ENCODE peak calls at places on chromosomes 4 and X, in eight cellular contexts. D, L, V, E, N, F, A and B are unnamed samples.

GRCh38 chr4:84058201-84058600 is 440.9 kb downstream of the NKX6-1 start:
- DNase-seq in F (no peak), D (peak; percentile 16), L (no peak), E (no peak), A (no peak), V (no peak), N (no peak), B (no peak)

GRCh38 chr4:56696056-56696455 is 15.0 kb upstream of the HOPX start:
- DNase-seq in N (no peak), E (no peak), V (no peak), F (no peak), L (no peak), A (no peak), D (no peak), B (no peak)

GRCh38 chrX:23742693-23743622 is at the start of gene ACOT9:
- DNase-seq in L (peak; percentile 94), E (peak; percentile 82), D (peak; percentile 88), A (peak; percentile 44), N (peak; percentile 94), V (peak; percentile 53), F (peak; percentile 88), B (peak; percentile 87)

GRCh38 chrX:105150557-105150956 is 69.9 kb downstream of the TEX13A start:
- DNase-seq in V (no peak), D (no peak), L (no peak), F (no peak), E (no peak), N (peak; percentile 59), A (no peak), B (no peak)

GRCh38 chr4:109235683-109236082 is 66.8 kb downstream of the COL25A1 start:
- DNase-seq in F (no peak), E (no peak), V (no peak), A (no peak), N (no peak), L (no peak), D (no peak), B (no peak)

GRCh38 chr4:84569009-84569408 is 13.9 kb upstream of the CDS1 start:
- DNase-seq in L (no peak), A (no peak), N (no peak), E (no peak), V (no peak), D (no peak), F (no peak), B (no peak)

GRCh38 chrX:3712080-3712869 is 1.2 kb downstream of the PRKX start:
- DNase-seq in L (peak; percentile 24), D (peak; percentile 13), E (no peak), F (no peak), V (no peak), A (no peak), N (peak; percentile 35), B (no peak)

GRCh38 chrX:81195712-81196111 is 6.0 kb downstream of the HMGN5 start:
- DNase-seq in V (no peak), E (peak; percentile 57), D (peak; percentile 75), N (peak; percentile 58), L (peak; percentile 63), A (no peak), F (peak; percentile 27), B (peak; percentile 33)

GRCh38 chr4:53717064-53717549 is 125.8 kb upstream of the LNX1 start:
- DNase-seq in L (no peak), E (no peak), D (no peak), F (no peak), N (no peak), A (no peak), V (no peak), B (no peak)

GRCh38 chrX:45056428-45057145 is 144.1 kb downstream of the DIPK2B start:
- DNase-seq in F (no peak), E (no peak), N (no peak), D (no peak), A (no peak), L (no peak), V (no peak), B (no peak)

GRCh38 chr4:3320361-3321023 is 27.7 kb downstream of the RGS12 start:
- DNase-seq in V (no peak), N (no peak), D (no peak), E (no peak), F (no peak), A (no peak), L (no peak), B (no peak)

GRCh38 chr4:126766266-126766665 is 866.5 kb upstream of the INTU start:
- DNase-seq in A (no peak), E (no peak), N (peak; percentile 83), D (no peak), F (no peak), L (no peak), V (no peak), B (no peak)

GRCh38 chrX:69130448-69130847 is 34.8 kb downstream of the PJA1 start:
- DNase-seq in E (no peak), N (no peak), V (no peak), L (no peak), F (no peak), D (no peak), A (peak; percentile 20), B (no peak)

GRCh38 chr4:38114435-38114834 is 154.2 kb downstream of the PTTG2 start:
- DNase-seq in D (peak; percentile 90), N (peak; percentile 12), L (no peak), E (no peak), A (no peak), V (no peak), F (no peak), B (no peak)

GRCh38 chr4:82201805-82202636 is 171.8 kb downstream of the HNRNPD start:
- DNase-seq in N (peak; percentile 59), F (peak; percentile 49), L (peak; percentile 72), V (no peak), D (peak; percentile 91), E (peak; percentile 71), A (peak; percentile 86), B (peak; percentile 36)

GRCh38 chrX:67159437-67159836 is 384.4 kb upstream of the AR start:
- DNase-seq in A (no peak), E (no peak), F (no peak), L (no peak), N (no peak), V (no peak), D (no peak), B (no peak)

GRCh38 chrX:26286836-26287235 is 70.9 kb downstream of the MAGEB5 start:
- DNase-seq in E (no peak), F (peak; percentile 0), A (no peak), D (no peak), N (no peak), L (no peak), V (no peak), B (no peak)

GRCh38 chrX:118418811-118419251 is 72.9 kb downstream of the WDR44 start:
- DNase-seq in L (no peak), D (peak; percentile 17), N (no peak), F (no peak), V (no peak), A (no peak), E (no peak), B (no peak)

GRCh38 chr4:39637572-39638357 is 900 bp downstream of the SMIM14 start:
- DNase-seq in E (peak; percentile 55), L (peak; percentile 68), A (peak; percentile 24), F (peak; percentile 64), V (no peak), D (peak; percentile 95), N (peak; percentile 81), B (peak; percentile 21)

GRCh38 chr4:113921089-113921842 is 58.2 kb downstream of the ARSJ start:
- DNase-seq in E (no peak), N (no peak), D (no peak), A (peak; percentile 72), F (no peak), V (no peak), L (no peak), B (no peak)

GRCh38 chr4:75673959-75674328 is 733 bp upstream of the G3BP2 start:
- DNase-seq in N (no peak), A (no peak), L (peak; percentile 31), V (no peak), E (no peak), D (peak; percentile 28), F (no peak), B (no peak)

GRCh38 chrX:34653811-34654210 is 3.3 kb downstream of the TMEM47 start:
- DNase-seq in E (no peak), L (no peak), V (no peak), F (no peak), D (no peak), N (peak; percentile 56), A (no peak), B (no peak)

GRCh38 chrX:107449490-107450175 is at the start of gene FRMPD3:
- DNase-seq in L (no peak), E (no peak), N (no peak), F (no peak), V (no peak), D (peak; percentile 40), A (no peak), B (no peak)

GRCh38 chr4:5710065-5710961 is 688 bp upstream of the EVC start:
- DNase-seq in D (peak; percentile 59), V (no peak), N (peak; percentile 44), E (no peak), F (peak; percentile 20), A (no peak), L (no peak), B (no peak)

GRCh38 chr4:5712517-5712916 is 1.5 kb downstream of the EVC start:
- DNase-seq in N (no peak), F (no peak), D (no peak), E (no peak), V (peak; percentile 74), L (no peak), A (no peak), B (no peak)

GRCh38 chr4:5711479-5712184 is 631 bp downstream of the EVC start:
- DNase-seq in D (peak; percentile 75), E (peak; percentile 65), F (peak; percentile 15), N (peak; percentile 43), L (peak; percentile 33), A (no peak), V (no peak), B (no peak)

GRCh38 chr4:5712931-5713330 is 1.9 kb downstream of the EVC start:
- DNase-seq in F (no peak), D (no peak), N (no peak), L (no peak), V (no peak), E (no peak), A (no peak), B (no peak)

GRCh38 chr4:5710962-5711478 is at the start of gene EVC:
- DNase-seq in D (peak; percentile 71), A (no peak), N (peak; percentile 67), F (peak; percentile 54), L (peak; percentile 73), V (no peak), E (peak; percentile 85), B (no peak)
- TF ChIP-seq POLR2AphosphoS5 in D (no peak), A (peak; percentile 43), N (peak; percentile 69), F (peak; percentile 43), L (no peak), V (no peak), E (no peak), B (no peak)

GRCh38 chr4:74627516-74627915 is 166.8 kb downstream of the BTC start:
- DNase-seq in F (no peak), E (no peak), A (no peak), D (no peak), L (no peak), V (no peak), N (no peak), B (no peak)
- TF ChIP-seq EZH2 in F (no peak), E (no peak), A (no peak), D (no peak), L (no peak), V (no peak), N (no peak), B (no peak)

GRCh38 chr4:148445071-148445902 is 3.1 kb upstream of the NR3C2 start:
- DNase-seq in L (peak; percentile 15), E (peak; percentile 82), V (no peak), F (no peak), N (peak; percentile 71), D (peak; percentile 74), A (no peak), B (no peak)
- TF ChIP-seq POLR2AphosphoS5 in L (no peak), E (no peak), V (no peak), F (no peak), N (no peak), D (no peak), A (no peak), B (no peak)

GRCh38 chrX:134733595-134733994 is 75.3 kb upstream of the PLAC1 start:
- DNase-seq in A (no peak), V (no peak), E (no peak), N (no peak), F (no peak), L (no peak), D (no peak), B (no peak)
- TF ChIP-seq EZH2 in A (no peak), V (no peak), E (no peak), N (no peak), F (no peak), L (no peak), D (no peak), B (no peak)